ENCODE peak calls at places on chromosomes 1 and 21, in four cellular contexts. K is T-cell; N is HFF-Myc; V is stimulated activated CD4-positive, alpha-beta T cell treated with anti-CD3 and anti-CD28 coated beads, TNF-alpha, amount 100 ng/mL, for 48 hours. L is an unnamed sample.

GRCh38 chr1:248804771-248805681 is 20.7 kb downstream of the SH3BP5L start:
- DNase-seq in N (no peak), V (no peak), K (no peak), L (no peak)

GRCh38 chr1:215407575-215407974 is 159.5 kb upstream of the KCTD3 start:
- DNase-seq in K (no peak), N (no peak), V (no peak), L (no peak)

GRCh38 chr1:42941640-42942330 is 16.9 kb downstream of the SLC2A1 start:
- DNase-seq in N (peak), V (no peak), K (no peak), L (no peak)

GRCh38 chr1:25971882-25972180 is 26.0 kb downstream of the PAFAH2 start:
- DNase-seq in V (no peak), K (no peak), N (no peak), L (no peak)

GRCh38 chr1:77582905-77583304 is 99.6 kb downstream of the ZZZ3 start:
- DNase-seq in V (no peak), K (no peak), N (no peak), L (no peak)

GRCh38 chr1:149884433-149885363 is 14.7 kb upstream of the BOLA1 start:
- DNase-seq in K (no peak), V (no peak), N (no peak), L (no peak)

GRCh38 chr1:52552236-52552504 is 722 bp downstream of the TUT4 start:
- DNase-seq in K (peak), V (peak), N (no peak), L (peak)

GRCh38 chr1:52901384-52901783 is 20.2 kb downstream of the ECHDC2 start:
- DNase-seq in V (no peak), K (no peak), N (no peak), L (no peak)

GRCh38 chr1:93681095-93681548 is 515 bp downstream of the BCAR3 start:
- DNase-seq in K (no peak), V (no peak), N (no peak), L (no peak)

GRCh38 chr1:171740356-171740863 is 1.5 kb downstream of the VAMP4 start:
- DNase-seq in V (no peak), N (no peak), K (no peak), L (no peak)

GRCh38 chr1:161330346-161330745 is 16.2 kb downstream of the SDHC start:
- DNase-seq in V (no peak), K (no peak), N (no peak), L (no peak)

GRCh38 chr1:39926343-39926769 is 24.6 kb upstream of the MYCL start:
- DNase-seq in V (no peak), K (no peak), N (no peak), L (no peak)

GRCh38 chr1:110032327-110032726 is 2.1 kb upstream of the STRIP1 start:
- DNase-seq in V (no peak), K (no peak), N (no peak), L (no peak)

GRCh38 chr1:58107943-58108342 is 438.6 kb downstream of the OMA1 start:
- DNase-seq in N (no peak), K (no peak), V (no peak), L (no peak)

GRCh38 chr1:192879416-192879815 is 70.6 kb downstream of the RGS2 start:
- DNase-seq in K (no peak), V (no peak), N (no peak), L (no peak)

GRCh38 chr1:167092653-167093052 is 1.2 kb upstream of the STYXL2 start:
- DNase-seq in N (no peak), K (no peak), V (no peak), L (no peak)

GRCh38 chr1:40717960-40718359 is 26.5 kb downstream of the NFYC start:
- DNase-seq in V (no peak), N (no peak), K (no peak), L (no peak)

GRCh38 chr1:49251385-49251784 is 474.7 kb upstream of the BEND5 start:
- DNase-seq in N (no peak), V (no peak), K (no peak), L (no peak)

GRCh38 chr1:53819387-53819786 is 18.7 kb downstream of the NDC1 start:
- DNase-seq in K (no peak), N (no peak), V (no peak), L (no peak)

GRCh38 chr1:202836616-202837403 is 26.1 kb downstream of the PCAT6 start:
- DNase-seq in V (no peak), N (no peak), K (no peak), L (no peak)

GRCh38 chr1:160781129-160781808 is 14.7 kb upstream of the LY9 start:
- DNase-seq in K (no peak), N (no peak), V (no peak), L (no peak)

GRCh38 chr1:188670837-188671236 is 1806.8 kb downstream of the BRINP3 start:
- DNase-seq in K (no peak), N (no peak), V (no peak), L (no peak)

GRCh38 chr21:21921410-21922232 is 923.4 kb downstream of the NCAM2 start:
- DNase-seq in V (no peak), K (no peak), N (no peak), L (peak)

GRCh38 chr1:182330303-182330702 is 61.3 kb downstream of the GLUL start:
- DNase-seq in V (no peak), N (no peak), K (no peak), L (no peak)

GRCh38 chr1:59511476-59512465 is 214.9 kb downstream of the FGGY start:
- DNase-seq in N (no peak), K (no peak), V (no peak), L (no peak)

GRCh38 chr1:48560577-48560976 is 88.6 kb upstream of the SPATA6 start:
- DNase-seq in N (no peak), K (no peak), V (no peak), L (no peak)

GRCh38 chr21:42144679-42145568 is 73.8 kb downstream of the UMODL1 start:
- DNase-seq in N (no peak), K (no peak), V (no peak), L (no peak)

GRCh38 chr1:211623510-211623909 is 44.5 kb upstream of the SLC30A1 start:
- DNase-seq in K (no peak), N (no peak), V (no peak), L (no peak)

GRCh38 chr1:16153110-16153998 is 2.5 kb downstream of the EPHA2 start:
- DNase-seq in K (no peak), V (no peak), N (no peak), L (no peak)

GRCh38 chr21:34911360-34911759 is 137.7 kb downstream of the RUNX1 start:
- DNase-seq in N (no peak), V (no peak), K (no peak), L (no peak)

GRCh38 chr1:194171596-194171995 is 985.2 kb upstream of the B3GALT2 start:
- DNase-seq in V (no peak), N (no peak), K (no peak), L (no peak)

GRCh38 chr1:151693057-151693651 is 23.4 kb downstream of the CELF3 start:
- DNase-seq in K (no peak), V (no peak), N (no peak), L (no peak)

GRCh38 chr1:3607703-3608065 is 3.6 kb downstream of the MEGF6 start:
- DNase-seq in K (no peak), V (no peak), N (no peak), L (no peak)

GRCh38 chr1:66267211-66267940 is 266.6 kb upstream of the SGIP1 start:
- DNase-seq in K (no peak), N (no peak), V (no peak), L (no peak)